ENCODE peak calls at places on chromosomes 13 and 19, in nine cellular contexts. One of them, this sample, is unnamed.

GRCh38 chr13:90943961-90944360 is 403.5 kb upstream of the MIR17HG start:
- DNase-seq in COR-L47: no peak
- DNase-seq in endodermal cell: no peak
- DNase-seq in tibial nerve: no peak
- DNase-seq in stimulated activated CD4-positive, alpha-beta T cell treated with anti-CD3 and anti-CD28 coated beads, Interleukin-12 subunit alpha, Interleukin-12 subunit beta, amount 100 ng/mL, for 24 hours: no peak
- DNase-seq in activated CD8-positive, alpha-beta T cell treated with anti-CD3 and anti-CD28 coated beads for 36 hours: no peak
- DNase-seq in activated T-cell treated with anti-CD3 and anti-CD28 coated beads, Interleukin-2, amount 50 U/mL, for 24 hours: no peak
- DNase-seq in skeletal muscle cell: no peak
- DNase-seq in AG04450: no peak
- DNase-seq in this sample: no peak

GRCh38 chr19:14375055-14375581 is 6.1 kb upstream of the ADGRE5 start:
- DNase-seq in AG04450: no peak
- DNase-seq in stimulated activated CD4-positive, alpha-beta T cell treated with anti-CD3 and anti-CD28 coated beads, Interleukin-12 subunit alpha, Interleukin-12 subunit beta, amount 100 ng/mL, for 24 hours: no peak
- DNase-seq in activated CD8-positive, alpha-beta T cell treated with anti-CD3 and anti-CD28 coated beads for 36 hours: peak
- DNase-seq in endodermal cell: no peak
- DNase-seq in COR-L47: no peak
- DNase-seq in tibial nerve: no peak
- DNase-seq in activated T-cell treated with anti-CD3 and anti-CD28 coated beads, Interleukin-2, amount 50 U/mL, for 24 hours: peak
- DNase-seq in skeletal muscle cell: no peak
- DNase-seq in this sample: peak

GRCh38 chr13:32347651-32348050 is 32.3 kb downstream of the BRCA2 start:
- DNase-seq in activated CD8-positive, alpha-beta T cell treated with anti-CD3 and anti-CD28 coated beads for 36 hours: no peak
- DNase-seq in tibial nerve: no peak
- DNase-seq in COR-L47: no peak
- DNase-seq in endodermal cell: no peak
- DNase-seq in AG04450: no peak
- DNase-seq in activated T-cell treated with anti-CD3 and anti-CD28 coated beads, Interleukin-2, amount 50 U/mL, for 24 hours: no peak
- DNase-seq in stimulated activated CD4-positive, alpha-beta T cell treated with anti-CD3 and anti-CD28 coated beads, Interleukin-12 subunit alpha, Interleukin-12 subunit beta, amount 100 ng/mL, for 24 hours: no peak
- DNase-seq in skeletal muscle cell: no peak
- DNase-seq in this sample: no peak

GRCh38 chr19:45161715-45162463 is 1.1 kb upstream of the NKPD1 start:
- DNase-seq in stimulated activated CD4-positive, alpha-beta T cell treated with anti-CD3 and anti-CD28 coated beads, Interleukin-12 subunit alpha, Interleukin-12 subunit beta, amount 100 ng/mL, for 24 hours: no peak
- DNase-seq in AG04450: no peak
- DNase-seq in activated CD8-positive, alpha-beta T cell treated with anti-CD3 and anti-CD28 coated beads for 36 hours: no peak
- DNase-seq in skeletal muscle cell: no peak
- DNase-seq in endodermal cell: peak
- DNase-seq in tibial nerve: no peak
- DNase-seq in COR-L47: peak
- DNase-seq in activated T-cell treated with anti-CD3 and anti-CD28 coated beads, Interleukin-2, amount 50 U/mL, for 24 hours: no peak
- DNase-seq in this sample: no peak

GRCh38 chr13:112655898-112656297 is 33.9 kb upstream of the ATP11A start:
- DNase-seq in activated CD8-positive, alpha-beta T cell treated with anti-CD3 and anti-CD28 coated beads for 36 hours: no peak
- DNase-seq in stimulated activated CD4-positive, alpha-beta T cell treated with anti-CD3 and anti-CD28 coated beads, Interleukin-12 subunit alpha, Interleukin-12 subunit beta, amount 100 ng/mL, for 24 hours: no peak
- DNase-seq in endodermal cell: peak
- DNase-seq in skeletal muscle cell: no peak
- DNase-seq in AG04450: no peak
- DNase-seq in tibial nerve: no peak
- DNase-seq in COR-L47: no peak
- DNase-seq in activated T-cell treated with anti-CD3 and anti-CD28 coated beads, Interleukin-2, amount 50 U/mL, for 24 hours: no peak
- DNase-seq in this sample: no peak

GRCh38 chr13:29849731-29850212 is 645 bp downstream of the UBL3 start:
- DNase-seq in endodermal cell: peak
- DNase-seq in activated T-cell treated with anti-CD3 and anti-CD28 coated beads, Interleukin-2, amount 50 U/mL, for 24 hours: peak
- DNase-seq in AG04450: no peak
- DNase-seq in stimulated activated CD4-positive, alpha-beta T cell treated with anti-CD3 and anti-CD28 coated beads, Interleukin-12 subunit alpha, Interleukin-12 subunit beta, amount 100 ng/mL, for 24 hours: peak
- DNase-seq in activated CD8-positive, alpha-beta T cell treated with anti-CD3 and anti-CD28 coated beads for 36 hours: peak
- DNase-seq in tibial nerve: peak
- DNase-seq in COR-L47: peak
- DNase-seq in skeletal muscle cell: no peak
- DNase-seq in this sample: peak

GRCh38 chr19:10836478-10837325 is 690 bp upstream of the TMED1 start:
- DNase-seq in stimulated activated CD4-positive, alpha-beta T cell treated with anti-CD3 and anti-CD28 coated beads, Interleukin-12 subunit alpha, Interleukin-12 subunit beta, amount 100 ng/mL, for 24 hours: peak
- DNase-seq in skeletal muscle cell: no peak
- DNase-seq in activated CD8-positive, alpha-beta T cell treated with anti-CD3 and anti-CD28 coated beads for 36 hours: peak
- DNase-seq in COR-L47: peak
- DNase-seq in AG04450: no peak
- DNase-seq in endodermal cell: no peak
- DNase-seq in tibial nerve: no peak
- DNase-seq in activated T-cell treated with anti-CD3 and anti-CD28 coated beads, Interleukin-2, amount 50 U/mL, for 24 hours: no peak
- DNase-seq in this sample: peak

GRCh38 chr19:48797103-48797502 is 13.7 kb downstream of the BCAT2 start:
- DNase-seq in endodermal cell: no peak
- DNase-seq in activated T-cell treated with anti-CD3 and anti-CD28 coated beads, Interleukin-2, amount 50 U/mL, for 24 hours: no peak
- DNase-seq in tibial nerve: no peak
- DNase-seq in stimulated activated CD4-positive, alpha-beta T cell treated with anti-CD3 and anti-CD28 coated beads, Interleukin-12 subunit alpha, Interleukin-12 subunit beta, amount 100 ng/mL, for 24 hours: no peak
- DNase-seq in skeletal muscle cell: no peak
- DNase-seq in AG04450: no peak
- DNase-seq in activated CD8-positive, alpha-beta T cell treated with anti-CD3 and anti-CD28 coated beads for 36 hours: no peak
- DNase-seq in COR-L47: no peak
- DNase-seq in this sample: no peak

GRCh38 chr13:24651718-24652345 is 28.4 kb upstream of the ATP12A start:
- DNase-seq in COR-L47: no peak
- DNase-seq in tibial nerve: no peak
- DNase-seq in activated T-cell treated with anti-CD3 and anti-CD28 coated beads, Interleukin-2, amount 50 U/mL, for 24 hours: no peak
- DNase-seq in stimulated activated CD4-positive, alpha-beta T cell treated with anti-CD3 and anti-CD28 coated beads, Interleukin-12 subunit alpha, Interleukin-12 subunit beta, amount 100 ng/mL, for 24 hours: no peak
- DNase-seq in endodermal cell: no peak
- DNase-seq in AG04450: no peak
- DNase-seq in activated CD8-positive, alpha-beta T cell treated with anti-CD3 and anti-CD28 coated beads for 36 hours: no peak
- DNase-seq in skeletal muscle cell: no peak
- DNase-seq in this sample: peak

GRCh38 chr19:58557253-58558065 is 952 bp downstream of the UBE2M start:
- DNase-seq in activated CD8-positive, alpha-beta T cell treated with anti-CD3 and anti-CD28 coated beads for 36 hours: no peak
- DNase-seq in activated T-cell treated with anti-CD3 and anti-CD28 coated beads, Interleukin-2, amount 50 U/mL, for 24 hours: no peak
- DNase-seq in AG04450: no peak
- DNase-seq in endodermal cell: no peak
- DNase-seq in skeletal muscle cell: no peak
- DNase-seq in stimulated activated CD4-positive, alpha-beta T cell treated with anti-CD3 and anti-CD28 coated beads, Interleukin-12 subunit alpha, Interleukin-12 subunit beta, amount 100 ng/mL, for 24 hours: no peak
- DNase-seq in COR-L47: no peak
- DNase-seq in tibial nerve: no peak
- DNase-seq in this sample: no peak

GRCh38 chr19:35716735-35716984 is 1.1 kb upstream of the KMT2B start:
- DNase-seq in activated CD8-positive, alpha-beta T cell treated with anti-CD3 and anti-CD28 coated beads for 36 hours: no peak
- DNase-seq in activated T-cell treated with anti-CD3 and anti-CD28 coated beads, Interleukin-2, amount 50 U/mL, for 24 hours: no peak
- DNase-seq in COR-L47: no peak
- DNase-seq in tibial nerve: no peak
- DNase-seq in endodermal cell: no peak
- DNase-seq in stimulated activated CD4-positive, alpha-beta T cell treated with anti-CD3 and anti-CD28 coated beads, Interleukin-12 subunit alpha, Interleukin-12 subunit beta, amount 100 ng/mL, for 24 hours: no peak
- DNase-seq in skeletal muscle cell: no peak
- DNase-seq in AG04450: no peak
- DNase-seq in this sample: no peak

GRCh38 chr19:46737761-46738171 is 8.1 kb upstream of the FKRP start:
- DNase-seq in activated T-cell treated with anti-CD3 and anti-CD28 coated beads, Interleukin-2, amount 50 U/mL, for 24 hours: no peak
- DNase-seq in skeletal muscle cell: no peak
- DNase-seq in COR-L47: no peak
- DNase-seq in activated CD8-positive, alpha-beta T cell treated with anti-CD3 and anti-CD28 coated beads for 36 hours: no peak
- DNase-seq in endodermal cell: no peak
- DNase-seq in AG04450: no peak
- DNase-seq in tibial nerve: no peak
- DNase-seq in stimulated activated CD4-positive, alpha-beta T cell treated with anti-CD3 and anti-CD28 coated beads, Interleukin-12 subunit alpha, Interleukin-12 subunit beta, amount 100 ng/mL, for 24 hours: no peak
- DNase-seq in this sample: no peak

GRCh38 chr13:108915634-108916497 is 286.5 kb downstream of the MYO16 start:
- DNase-seq in stimulated activated CD4-positive, alpha-beta T cell treated with anti-CD3 and anti-CD28 coated beads, Interleukin-12 subunit alpha, Interleukin-12 subunit beta, amount 100 ng/mL, for 24 hours: peak
- DNase-seq in AG04450: peak
- DNase-seq in COR-L47: peak
- DNase-seq in skeletal muscle cell: peak
- DNase-seq in activated T-cell treated with anti-CD3 and anti-CD28 coated beads, Interleukin-2, amount 50 U/mL, for 24 hours: peak
- DNase-seq in activated CD8-positive, alpha-beta T cell treated with anti-CD3 and anti-CD28 coated beads for 36 hours: peak
- DNase-seq in tibial nerve: peak
- DNase-seq in endodermal cell: peak
- DNase-seq in this sample: peak

GRCh38 chr19:30855475-30855874 is 483.3 kb downstream of the ZNF536 start:
- DNase-seq in endodermal cell: no peak
- DNase-seq in skeletal muscle cell: no peak
- DNase-seq in stimulated activated CD4-positive, alpha-beta T cell treated with anti-CD3 and anti-CD28 coated beads, Interleukin-12 subunit alpha, Interleukin-12 subunit beta, amount 100 ng/mL, for 24 hours: no peak
- DNase-seq in activated CD8-positive, alpha-beta T cell treated with anti-CD3 and anti-CD28 coated beads for 36 hours: no peak
- DNase-seq in COR-L47: no peak
- DNase-seq in activated T-cell treated with anti-CD3 and anti-CD28 coated beads, Interleukin-2, amount 50 U/mL, for 24 hours: no peak
- DNase-seq in tibial nerve: no peak
- DNase-seq in AG04450: no peak
- DNase-seq in this sample: no peak

GRCh38 chr13:40389081-40389641 is 277.3 kb downstream of the FOXO1 start:
- DNase-seq in stimulated activated CD4-positive, alpha-beta T cell treated with anti-CD3 and anti-CD28 coated beads, Interleukin-12 subunit alpha, Interleukin-12 subunit beta, amount 100 ng/mL, for 24 hours: peak
- DNase-seq in endodermal cell: no peak
- DNase-seq in COR-L47: no peak
- DNase-seq in skeletal muscle cell: no peak
- DNase-seq in AG04450: no peak
- DNase-seq in activated CD8-positive, alpha-beta T cell treated with anti-CD3 and anti-CD28 coated beads for 36 hours: peak
- DNase-seq in activated T-cell treated with anti-CD3 and anti-CD28 coated beads, Interleukin-2, amount 50 U/mL, for 24 hours: peak
- DNase-seq in tibial nerve: no peak
- DNase-seq in this sample: no peak

GRCh38 chr19:50870417-50871089 is 2.7 kb upstream of the KLK2 start:
- DNase-seq in skeletal muscle cell: no peak
- DNase-seq in tibial nerve: no peak
- DNase-seq in stimulated activated CD4-positive, alpha-beta T cell treated with anti-CD3 and anti-CD28 coated beads, Interleukin-12 subunit alpha, Interleukin-12 subunit beta, amount 100 ng/mL, for 24 hours: peak
- DNase-seq in activated CD8-positive, alpha-beta T cell treated with anti-CD3 and anti-CD28 coated beads for 36 hours: peak
- DNase-seq in endodermal cell: peak
- DNase-seq in AG04450: no peak
- DNase-seq in activated T-cell treated with anti-CD3 and anti-CD28 coated beads, Interleukin-2, amount 50 U/mL, for 24 hours: peak
- DNase-seq in COR-L47: no peak
- DNase-seq in this sample: no peak

GRCh38 chr19:32104465-32105235 is 240.8 kb upstream of the ZNF507 start:
- DNase-seq in endodermal cell: no peak
- DNase-seq in COR-L47: no peak
- DNase-seq in activated T-cell treated with anti-CD3 and anti-CD28 coated beads, Interleukin-2, amount 50 U/mL, for 24 hours: no peak
- DNase-seq in tibial nerve: no peak
- DNase-seq in activated CD8-positive, alpha-beta T cell treated with anti-CD3 and anti-CD28 coated beads for 36 hours: no peak
- DNase-seq in stimulated activated CD4-positive, alpha-beta T cell treated with anti-CD3 and anti-CD28 coated beads, Interleukin-12 subunit alpha, Interleukin-12 subunit beta, amount 100 ng/mL, for 24 hours: no peak
- DNase-seq in skeletal muscle cell: no peak
- DNase-seq in AG04450: no peak
- DNase-seq in this sample: no peak

GRCh38 chr19:47110521-47111080 is 3.0 kb downstream of the ZC3H4 start:
- DNase-seq in AG04450: no peak
- DNase-seq in activated T-cell treated with anti-CD3 and anti-CD28 coated beads, Interleukin-2, amount 50 U/mL, for 24 hours: peak
- DNase-seq in tibial nerve: no peak
- DNase-seq in COR-L47: no peak
- DNase-seq in activated CD8-positive, alpha-beta T cell treated with anti-CD3 and anti-CD28 coated beads for 36 hours: peak
- DNase-seq in endodermal cell: no peak
- DNase-seq in stimulated activated CD4-positive, alpha-beta T cell treated with anti-CD3 and anti-CD28 coated beads, Interleukin-12 subunit alpha, Interleukin-12 subunit beta, amount 100 ng/mL, for 24 hours: no peak
- DNase-seq in skeletal muscle cell: no peak
- DNase-seq in this sample: no peak

GRCh38 chr13:109146393-109146792 is 517.0 kb downstream of the MYO16 start:
- DNase-seq in activated T-cell treated with anti-CD3 and anti-CD28 coated beads, Interleukin-2, amount 50 U/mL, for 24 hours: no peak
- DNase-seq in stimulated activated CD4-positive, alpha-beta T cell treated with anti-CD3 and anti-CD28 coated beads, Interleukin-12 subunit alpha, Interleukin-12 subunit beta, amount 100 ng/mL, for 24 hours: no peak
- DNase-seq in tibial nerve: no peak
- DNase-seq in skeletal muscle cell: no peak
- DNase-seq in AG04450: no peak
- DNase-seq in COR-L47: no peak
- DNase-seq in activated CD8-positive, alpha-beta T cell treated with anti-CD3 and anti-CD28 coated beads for 36 hours: no peak
- DNase-seq in endodermal cell: no peak
- DNase-seq in this sample: no peak

GRCh38 chr13:110640591-110641029 is 25.3 kb downstream of the NAXD start:
- DNase-seq in tibial nerve: no peak
- DNase-seq in activated T-cell treated with anti-CD3 and anti-CD28 coated beads, Interleukin-2, amount 50 U/mL, for 24 hours: no peak
- DNase-seq in skeletal muscle cell: peak
- DNase-seq in AG04450: no peak
- DNase-seq in COR-L47: no peak
- DNase-seq in stimulated activated CD4-positive, alpha-beta T cell treated with anti-CD3 and anti-CD28 coated beads, Interleukin-12 subunit alpha, Interleukin-12 subunit beta, amount 100 ng/mL, for 24 hours: no peak
- DNase-seq in activated CD8-positive, alpha-beta T cell treated with anti-CD3 and anti-CD28 coated beads for 36 hours: no peak
- DNase-seq in endodermal cell: peak
- DNase-seq in this sample: no peak

GRCh38 chr13:76828316-76828741 is 57.9 kb downstream of the KCTD12 start:
- DNase-seq in AG04450: no peak
- DNase-seq in COR-L47: no peak
- DNase-seq in skeletal muscle cell: no peak
- DNase-seq in endodermal cell: no peak
- DNase-seq in stimulated activated CD4-positive, alpha-beta T cell treated with anti-CD3 and anti-CD28 coated beads, Interleukin-12 subunit alpha, Interleukin-12 subunit beta, amount 100 ng/mL, for 24 hours: peak
- DNase-seq in activated CD8-positive, alpha-beta T cell treated with anti-CD3 and anti-CD28 coated beads for 36 hours: peak
- DNase-seq in activated T-cell treated with anti-CD3 and anti-CD28 coated beads, Interleukin-2, amount 50 U/mL, for 24 hours: no peak
- DNase-seq in tibial nerve: no peak
- DNase-seq in this sample: no peak

GRCh38 chr13:27276188-27276587 is 5.6 kb downstream of the RASL11A start:
- DNase-seq in activated CD8-positive, alpha-beta T cell treated with anti-CD3 and anti-CD28 coated beads for 36 hours: no peak
- DNase-seq in activated T-cell treated with anti-CD3 and anti-CD28 coated beads, Interleukin-2, amount 50 U/mL, for 24 hours: no peak
- DNase-seq in tibial nerve: no peak
- DNase-seq in endodermal cell: no peak
- DNase-seq in COR-L47: no peak
- DNase-seq in AG04450: no peak
- DNase-seq in stimulated activated CD4-positive, alpha-beta T cell treated with anti-CD3 and anti-CD28 coated beads, Interleukin-12 subunit alpha, Interleukin-12 subunit beta, amount 100 ng/mL, for 24 hours: no peak
- DNase-seq in skeletal muscle cell: no peak
- DNase-seq in this sample: no peak

GRCh38 chr19:20367811-20368294 is 197.7 kb downstream of the ZNF737 start:
- DNase-seq in AG04450: no peak
- DNase-seq in activated T-cell treated with anti-CD3 and anti-CD28 coated beads, Interleukin-2, amount 50 U/mL, for 24 hours: no peak
- DNase-seq in endodermal cell: peak
- DNase-seq in stimulated activated CD4-positive, alpha-beta T cell treated with anti-CD3 and anti-CD28 coated beads, Interleukin-12 subunit alpha, Interleukin-12 subunit beta, amount 100 ng/mL, for 24 hours: no peak
- DNase-seq in skeletal muscle cell: no peak
- DNase-seq in COR-L47: no peak
- DNase-seq in tibial nerve: no peak
- DNase-seq in activated CD8-positive, alpha-beta T cell treated with anti-CD3 and anti-CD28 coated beads for 36 hours: no peak
- DNase-seq in this sample: no peak

GRCh38 chr13:112161441-112162301 is 94.7 kb downstream of the SOX1 start:
- DNase-seq in stimulated activated CD4-positive, alpha-beta T cell treated with anti-CD3 and anti-CD28 coated beads, Interleukin-12 subunit alpha, Interleukin-12 subunit beta, amount 100 ng/mL, for 24 hours: no peak
- DNase-seq in tibial nerve: no peak
- DNase-seq in AG04450: no peak
- DNase-seq in COR-L47: peak
- DNase-seq in endodermal cell: peak
- DNase-seq in activated T-cell treated with anti-CD3 and anti-CD28 coated beads, Interleukin-2, amount 50 U/mL, for 24 hours: no peak
- DNase-seq in skeletal muscle cell: no peak
- DNase-seq in activated CD8-positive, alpha-beta T cell treated with anti-CD3 and anti-CD28 coated beads for 36 hours: no peak
- DNase-seq in this sample: no peak

GRCh38 chr19:4300589-4300988 is 1.6 kb downstream of the TMIGD2 start:
- DNase-seq in activated CD8-positive, alpha-beta T cell treated with anti-CD3 and anti-CD28 coated beads for 36 hours: no peak
- DNase-seq in activated T-cell treated with anti-CD3 and anti-CD28 coated beads, Interleukin-2, amount 50 U/mL, for 24 hours: no peak
- DNase-seq in stimulated activated CD4-positive, alpha-beta T cell treated with anti-CD3 and anti-CD28 coated beads, Interleukin-12 subunit alpha, Interleukin-12 subunit beta, amount 100 ng/mL, for 24 hours: no peak
- DNase-seq in COR-L47: no peak
- DNase-seq in AG04450: no peak
- DNase-seq in tibial nerve: no peak
- DNase-seq in endodermal cell: no peak
- DNase-seq in skeletal muscle cell: no peak
- DNase-seq in this sample: no peak

This sample was measured in left colon.